ENCODE peak calls at places on chromosomes 6 and 20, in four cellular contexts. N, A, Q and L are unnamed samples. For H3K4me1, the result is how much of the 10 kb centered on the place peaks cover.

GRCh38 chr6:157273756-157274088 is 49.6 kb downstream of the TMEM242 start:
- DNase-seq in N (no peak), A (peak), Q (no peak), L (no peak)

GRCh38 chr20:2172305-2173175 is 70.9 kb downstream of the STK35 start:
- DNase-seq in N (peak), A (peak), Q (peak), L (peak)

GRCh38 chr6:83168556-83168955 is 24.5 kb downstream of the PGM3 start:
- DNase-seq in N (no peak), A (no peak), Q (no peak), L (no peak)

GRCh38 chr6:136582702-136583471 is 32.7 kb upstream of the MAP7 start:
- DNase-seq in N (no peak), A (peak), Q (no peak), L (no peak)

GRCh38 chr20:58978351-58979190 is 2.5 kb upstream of the NELFCD start:
- DNase-seq in N (no peak), A (no peak), Q (no peak), L (no peak)

GRCh38 chr6:88843040-88843439 is 120.4 kb downstream of the RNGTT start:
- DNase-seq in N (no peak), A (no peak), Q (no peak), L (no peak)

GRCh38 chr6:127963495-127963894 is 62.6 kb upstream of the THEMIS start:
- DNase-seq in N (no peak), A (no peak), Q (no peak), L (no peak)

GRCh38 chr6:16759181-16759645 is 2.0 kb downstream of the ATXN1 start:
- DNase-seq in N (no peak), A (no peak), Q (no peak), L (no peak)

GRCh38 chr6:116564921-116565872 is 6.1 kb upstream of the RWDD1 start:
- DNase-seq in N (peak), A (no peak), Q (no peak), L (peak)

GRCh38 chr6:168497381-168497780 is 56.4 kb downstream of the SMOC2 start:
- DNase-seq in N (no peak), A (no peak), Q (no peak), L (no peak)

GRCh38 chr6:119764927-119765681 is 415.5 kb upstream of the MAN1A1 start:
- DNase-seq in N (no peak), A (no peak), Q (no peak), L (no peak)

GRCh38 chr6:116932496-116932895 is 55.5 kb downstream of the RFX6 start:
- DNase-seq in N (no peak), A (no peak), Q (no peak), L (no peak)

GRCh38 chr6:82681119-82681714 is 317.6 kb downstream of the TPBG start:
- DNase-seq in N (no peak), A (no peak), Q (no peak), L (no peak)

GRCh38 chr6:66796987-66797386 is 1090.0 kb upstream of the EYS start:
- DNase-seq in N (no peak), A (no peak), Q (no peak), L (no peak)

GRCh38 chr6:45001663-45002062 is 326.5 kb upstream of the RUNX2 start:
- DNase-seq in N (no peak), A (no peak), Q (no peak), L (no peak)

GRCh38 chr6:161186173-161186769 is 87.6 kb downstream of the AGPAT4 start:
- DNase-seq in N (peak), A (no peak), Q (peak), L (no peak)

GRCh38 chr20:51470521-51470875 is 72.0 kb downstream of the NFATC2 start:
- DNase-seq in N (no peak), A (no peak), Q (no peak), L (no peak)

GRCh38 chr6:133242761-133243590 is 1.8 kb downstream of the EYA4 start:
- DNase-seq in N (peak), A (peak), Q (no peak), L (no peak)

GRCh38 chr6:17703256-17703694 is 3.5 kb downstream of the NUP153 start:
- DNase-seq in N (no peak), A (no peak), Q (no peak), L (no peak)

DNA sequence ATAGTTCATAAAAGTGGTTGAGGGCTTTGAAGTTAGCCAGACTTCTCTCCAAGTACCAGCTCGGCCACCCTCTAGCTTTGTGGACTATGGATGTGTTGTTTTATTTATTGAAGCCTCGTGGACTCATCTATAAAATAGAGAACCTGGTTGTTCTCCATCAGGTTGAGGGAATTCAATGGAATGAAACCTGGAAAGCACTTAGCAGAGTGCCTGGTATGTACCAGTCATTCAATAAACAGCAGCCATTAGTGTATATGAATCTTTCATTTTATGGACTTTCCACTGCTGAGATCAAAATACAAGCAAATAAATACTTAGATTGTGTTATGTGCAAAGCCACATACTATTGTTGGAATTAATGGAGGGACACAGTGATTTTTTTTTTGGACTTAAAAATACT is 206.8 kb downstream of the SOX4 start:
- DNase-seq in N (no peak), A (no peak), Q (no peak), L (no peak)
- H3K4me1 ChIP-seq in N (under half), A (under half), Q (under half), L (under half)

DNA sequence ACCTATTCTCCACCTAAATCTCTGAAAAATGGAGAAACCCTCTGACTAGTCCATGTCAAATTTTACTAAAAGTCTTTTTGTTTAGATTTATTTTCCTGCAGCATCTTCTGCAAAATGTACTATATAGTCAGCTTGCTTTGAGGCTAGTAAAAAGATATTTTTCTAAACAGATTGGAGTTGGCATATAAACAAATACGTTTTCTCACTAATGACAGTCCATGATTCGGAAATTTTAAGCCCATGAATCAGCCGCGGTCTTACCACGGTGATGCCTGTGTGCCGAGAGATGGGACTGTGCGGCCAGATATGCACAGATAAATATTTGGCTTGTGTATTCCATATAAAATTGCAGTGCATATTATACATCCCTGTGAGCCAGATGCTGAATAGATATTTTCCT is 3.2 kb downstream of the FOXC1 start:
- DNase-seq in N (no peak), A (no peak), Q (no peak), L (no peak)
- H3K4me1 ChIP-seq in N (under half), A (under half), Q (half or more), L (half or more)

DNA sequence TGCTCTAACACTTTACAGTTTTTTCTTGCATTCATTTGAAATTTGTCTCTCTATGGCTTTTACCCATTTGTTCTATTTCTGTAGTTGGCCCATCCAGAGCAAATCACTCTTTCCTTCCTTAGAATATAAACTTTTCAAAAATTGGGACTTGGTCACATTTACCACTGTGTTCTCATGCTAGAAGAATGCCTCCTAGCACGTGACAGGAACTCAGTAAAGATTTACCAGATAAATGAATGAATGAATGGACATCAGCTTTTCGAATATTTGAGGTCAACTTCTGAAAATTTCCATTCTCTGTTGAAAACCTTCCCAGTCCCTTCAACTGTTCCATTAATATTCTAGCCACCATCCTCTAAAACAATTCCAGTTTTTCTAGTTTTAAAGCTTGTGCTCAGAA is 294.5 kb downstream of the CD83 start:
- DNase-seq in N (no peak), A (no peak), Q (no peak), L (no peak)
- H3K4me1 ChIP-seq in N (under half), A (under half), Q (under half), L (under half)

DNA sequence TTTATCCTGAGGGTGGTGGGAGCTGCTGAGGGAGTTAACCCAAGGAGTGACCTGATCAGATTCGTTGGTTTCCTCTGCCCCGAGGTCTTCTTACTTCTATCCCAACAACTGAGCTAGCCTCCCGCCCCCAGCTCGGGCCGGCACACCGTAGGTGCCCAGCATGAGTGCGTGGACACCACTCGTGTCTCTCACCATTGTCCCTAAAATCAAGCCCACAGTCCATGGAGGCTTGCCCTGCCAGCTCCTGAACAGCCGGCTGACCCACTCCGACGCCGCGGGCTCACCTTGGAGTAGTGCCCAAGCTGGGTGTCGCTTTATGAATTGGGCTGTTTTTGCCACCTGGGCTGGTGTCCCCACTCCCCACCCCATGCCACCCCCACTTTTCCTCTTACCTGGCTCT is 59.0 kb upstream of the CCDC167 start:
- DNase-seq in N (no peak), A (no peak), Q (no peak), L (no peak)
- H3K4me1 ChIP-seq in N (under half), A (under half), Q (under half), L (under half)

GRCh38 chr6:35231563-35231962 is 17.8 kb downstream of the SCUBE3 start:
- DNase-seq in N (no peak), A (no peak), Q (no peak), L (no peak)

GRCh38 chr6:35230498-35230897 is 16.7 kb downstream of the SCUBE3 start:
- DNase-seq in N (no peak), A (no peak), Q (no peak), L (no peak)

GRCh38 chr6:35230950-35231349 is 17.2 kb downstream of the SCUBE3 start:
- DNase-seq in N (no peak), A (no peak), Q (no peak), L (no peak)

GRCh38 chr6:35229304-35229703 is 15.5 kb downstream of the SCUBE3 start:
- DNase-seq in N (no peak), A (no peak), Q (no peak), L (no peak)

GRCh38 chr6:35228483-35228882 is 14.7 kb downstream of the SCUBE3 start:
- DNase-seq in N (no peak), A (no peak), Q (no peak), L (no peak)
- H3K4me1 ChIP-seq in N (under half), A (under half), Q (under half), L (under half)

GRCh38 chr6:43310137-43310536 is 1.5 kb upstream of the CRIP3 start:
- DNase-seq in N (no peak), A (no peak), Q (no peak), L (no peak)
- H3K4me1 ChIP-seq in N (under half), A (under half), Q (half or more), L (under half)